ENCODE peak calls at places on chromosomes 16 and 17, in six cellular contexts. G is AG09309, R is AG04449, M is ascending aorta, D is left ventricle myocardium inferior, F is IMR-90. V is an unnamed sample.

GRCh38 chr16:31458073-31458834 is 1.0 kb upstream of the ARMC5 start:
- DNase-seq in G (no peak), R (no peak), M (no peak), D (no peak), F (peak), V (no peak)

GRCh38 chr17:75909812-75910274 is 5.2 kb upstream of the MRPL38 start:
- DNase-seq in G (no peak), R (no peak), M (no peak), D (no peak), F (peak), V (no peak)

GRCh38 chr17:30576326-30576861 is 99.2 kb downstream of the GOSR1 start:
- DNase-seq in G (no peak), R (no peak), M (no peak), D (no peak), F (no peak), V (no peak)

GRCh38 chr17:41308251-41308917 is 725 bp downstream of the KRTAP16-1 start:
- DNase-seq in G (no peak), R (no peak), M (peak), D (peak), F (no peak), V (no peak)

GRCh38 chr16:11586856-11587642 is at the start of gene LITAF:
- DNase-seq in G (no peak), R (no peak), M (peak), D (peak), F (peak), V (no peak)

GRCh38 chr17:75652934-75653549 is 13.9 kb downstream of the RECQL5 start:
- DNase-seq in G (no peak), R (no peak), M (no peak), D (no peak), F (peak), V (peak)

GRCh38 chr17:69327060-69327831 is at the start of gene ABCA5:
- DNase-seq in G (peak), R (peak), M (peak), D (peak), F (peak), V (peak)

GRCh38 chr17:39755550-39756375 is 18.0 kb downstream of the GRB7 start:
- DNase-seq in G (no peak), R (no peak), M (no peak), D (no peak), F (peak), V (no peak)

GRCh38 chr16:51392651-51393187 is 241.6 kb upstream of the SALL1 start:
- DNase-seq in G (peak), R (peak), M (no peak), D (no peak), F (peak), V (peak)

GRCh38 chr16:67668495-67669157 is 2.0 kb downstream of the C16orf86 start:
- DNase-seq in G (no peak), R (no peak), M (no peak), D (no peak), F (no peak), V (no peak)

GRCh38 chr17:67438669-67439068 is 61.6 kb downstream of the PITPNC1 start:
- DNase-seq in G (no peak), R (no peak), M (no peak), D (no peak), F (no peak), V (no peak)

GRCh38 chr17:1908699-1909309 is 79.0 kb downstream of the RPA1 start:
- DNase-seq in G (peak), R (peak), M (peak), D (peak), F (peak), V (peak)

GRCh38 chr17:78051186-78051972 is 77.2 kb downstream of the TMC6 start:
- DNase-seq in G (no peak), R (no peak), M (no peak), D (no peak), F (no peak), V (no peak)

GRCh38 chr17:81483085-81483861 is 29.3 kb downstream of the ACTG1 start:
- DNase-seq in G (no peak), R (no peak), M (no peak), D (peak), F (no peak), V (no peak)

GRCh38 chr17:33243732-33244131 is 49.4 kb downstream of the ASIC2 start:
- DNase-seq in G (no peak), R (no peak), M (no peak), D (no peak), F (no peak), V (no peak)

GRCh38 chr16:55294947-55295346 is 29.1 kb upstream of the IRX6 start:
- DNase-seq in G (peak), R (no peak), M (no peak), D (no peak), F (no peak), V (no peak)

GRCh38 chr17:17872468-17873345 is 35.9 kb upstream of the SREBF1 start:
- DNase-seq in G (no peak), R (no peak), M (no peak), D (no peak), F (peak), V (no peak)

GRCh38 chr16:79932564-79932963 is 332.0 kb upstream of the MAF start:
- DNase-seq in G (no peak), R (no peak), M (no peak), D (no peak), F (no peak), V (no peak)

GRCh38 chr16:48659940-48660339 is 50.0 kb upstream of the N4BP1 start:
- DNase-seq in G (no peak), R (no peak), M (no peak), D (no peak), F (no peak), V (no peak)

GRCh38 chr16:1567988-1568387 is 34.5 kb downstream of the TMEM204 start:
- DNase-seq in G (no peak), R (no peak), M (no peak), D (no peak), F (no peak), V (no peak)

GRCh38 chr16:1571012-1571671 is 37.7 kb downstream of the TMEM204 start:
- DNase-seq in G (no peak), R (no peak), M (no peak), D (no peak), F (no peak), V (no peak)

GRCh38 chr16:1573301-1573700 is 38.6 kb downstream of the IFT140 start:
- DNase-seq in G (no peak), R (no peak), M (no peak), D (no peak), F (no peak), V (no peak)

GRCh38 chr16:1575578-1575977 is 36.3 kb downstream of the IFT140 start:
- DNase-seq in G (no peak), R (no peak), M (no peak), D (no peak), F (no peak), V (no peak)

DNA sequence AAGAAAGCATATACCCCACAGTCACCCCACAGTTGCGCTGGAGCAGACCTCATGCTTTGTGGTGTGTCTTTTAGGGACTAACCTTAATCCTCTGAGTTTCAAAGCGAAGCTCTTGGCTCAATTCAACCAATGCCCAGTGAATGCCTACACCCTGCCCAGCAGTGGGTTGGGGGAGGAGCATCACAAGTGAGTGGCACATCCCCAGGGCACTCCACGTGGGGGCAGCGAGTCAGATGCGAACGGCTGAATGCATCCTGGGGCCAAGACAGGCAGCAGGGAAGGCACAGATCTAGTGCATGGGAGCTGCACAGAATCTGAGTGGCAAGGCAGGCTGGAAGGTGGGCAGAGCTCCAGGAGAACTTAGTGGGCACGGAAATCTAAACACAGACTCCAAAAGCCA is 39.2 kb downstream of the TMEM204 start:
- DNase-seq in G (no peak), R (no peak), M (no peak), D (no peak), F (no peak), V (no peak)
- H3K4me3 ChIP-seq in G (no peak), R (no peak), M (no peak), D (no peak), F (no peak), V (no peak)

GRCh38 chr17:63538693-63539595 is 11.3 kb upstream of the DCAF7 start:
- DNase-seq in G (no peak), R (no peak), M (peak), D (no peak), F (no peak), V (no peak)
- H3K4me3 ChIP-seq in G (no peak), R (no peak), M (peak), D (peak), F (no peak), V (no peak)

GRCh38 chr17:7370853-7371252 is 10.0 kb upstream of the TNK1 start:
- DNase-seq in G (no peak), R (no peak), M (no peak), D (no peak), F (no peak), V (no peak)

GRCh38 chr17:7361906-7362305 is 7.0 kb downstream of the TMEM95 start:
- DNase-seq in G (no peak), R (no peak), M (no peak), D (no peak), F (no peak), V (no peak)

GRCh38 chr17:7363311-7363710 is 8.4 kb downstream of the TMEM95 start:
- DNase-seq in G (no peak), R (no peak), M (no peak), D (no peak), F (peak), V (no peak)

GRCh38 chr17:7367918-7368596 is 12.8 kb upstream of the TNK1 start:
- DNase-seq in G (no peak), R (no peak), M (no peak), D (no peak), F (no peak), V (no peak)

DNA sequence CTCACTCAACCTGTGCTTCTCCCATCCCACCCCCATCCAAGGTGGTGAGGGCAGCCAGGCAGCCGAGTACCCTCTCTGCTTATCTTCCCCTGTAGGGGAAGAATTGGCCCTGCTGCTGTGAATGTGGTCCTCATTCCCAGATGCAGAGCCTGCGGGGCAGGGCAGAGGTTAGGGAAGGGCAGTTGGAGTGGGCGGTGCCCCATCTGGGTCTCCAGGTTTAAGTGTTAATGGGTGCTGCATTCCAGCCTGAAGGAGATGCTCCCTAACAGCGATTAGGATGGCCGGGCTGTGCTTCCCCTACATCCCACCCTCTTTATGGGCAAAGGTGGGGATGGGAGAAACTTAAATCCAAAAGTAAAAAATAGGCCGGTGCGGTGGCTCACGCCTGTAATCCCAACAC is 12.1 kb downstream of the TMEM95 start:
- DNase-seq in G (no peak), R (no peak), M (no peak), D (no peak), F (no peak), V (no peak)
- H3K4me3 ChIP-seq in G (no peak), R (no peak), M (no peak), D (no peak), F (no peak), V (no peak)

GRCh38 chr16:68993885-68994284 is 111.6 kb upstream of the HAS3 start:
- DNase-seq in G (peak), R (peak), M (no peak), D (no peak), F (peak), V (peak)
- H3K4me3 ChIP-seq in G (no peak), R (no peak), M (no peak), D (no peak), F (no peak), V (no peak)

GRCh38 chr17:73952498-73953205 is 250.8 kb upstream of the RPL38 start:
- DNase-seq in G (no peak), R (no peak), M (no peak), D (peak), F (no peak), V (no peak)

GRCh38 chr17:73953206-73954033 is 250.1 kb upstream of the RPL38 start:
- DNase-seq in G (no peak), R (no peak), M (no peak), D (no peak), F (no peak), V (no peak)

GRCh38 chr17:73950515-73950914 is 253.0 kb upstream of the RPL38 start:
- DNase-seq in G (no peak), R (no peak), M (no peak), D (no peak), F (no peak), V (no peak)

GRCh38 chr17:73949903-73950302 is 253.6 kb upstream of the RPL38 start:
- DNase-seq in G (no peak), R (no peak), M (no peak), D (no peak), F (no peak), V (no peak)

GRCh38 chr17:73952136-73952497 is 251.4 kb upstream of the RPL38 start:
- DNase-seq in G (no peak), R (no peak), M (no peak), D (no peak), F (no peak), V (no peak)
- H3K4me3 ChIP-seq in G (no peak), R (no peak), M (peak), D (peak), F (no peak), V (no peak)

DNA sequence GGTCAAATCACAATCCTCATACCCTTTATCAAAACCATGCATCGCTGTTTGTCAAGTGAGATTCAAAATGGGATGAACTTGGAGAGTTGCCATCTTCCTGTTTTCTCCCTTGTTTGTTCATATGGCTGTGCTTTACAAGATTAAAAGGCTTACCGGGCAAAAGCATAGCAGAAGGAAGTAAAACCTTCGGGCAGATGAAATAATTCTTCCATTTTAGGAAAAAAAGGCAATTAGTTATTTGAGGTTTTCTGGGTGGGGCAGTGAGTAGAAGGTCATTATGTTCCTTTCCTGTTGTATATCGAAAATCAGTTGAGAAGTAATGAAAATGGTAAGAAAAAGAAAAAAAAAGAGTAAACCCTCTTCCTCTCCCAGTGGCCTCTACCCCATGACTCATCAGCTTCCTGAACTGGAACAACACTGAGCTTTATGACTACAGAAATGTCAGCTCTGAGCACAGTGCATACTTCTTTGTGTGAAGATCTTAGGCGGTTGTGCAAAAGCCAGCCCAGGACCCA is 369.2 kb downstream of the CDH13 start:
- DNase-seq in G (peak), R (peak), M (peak), D (no peak), F (peak), V (peak)
- H3K4me3 ChIP-seq in G (no peak), R (peak), M (peak), D (peak), F (no peak), V (no peak)